ENCODE peak calls at places on chromosomes 13 and 19, in nine cellular contexts. P is cardiac muscle cell, S is ascending aorta, V is fibroblast of lung, U is adrenal gland, D is suprapubic skin, W is A549, A is coronary artery, O is left lung. C is an unnamed sample.

GRCh38 chr13:102846261-102847015 is 606 bp downstream of the ERCC5 start:
- DNase-seq in P (peak; percentile 39), S (no peak), V (peak; percentile 41), U (peak; percentile 66), D (peak; percentile 72), W (peak; percentile 21), A (peak; percentile 76), O (peak; percentile 72), C (no peak)

GRCh38 chr19:10612515-10613119 is 12.7 kb upstream of the SLC44A2 start:
- DNase-seq in P (no peak), S (peak; percentile 24), V (peak; percentile 38), U (peak; percentile 97), D (no peak), W (no peak), A (peak; percentile 92), O (peak; percentile 85), C (no peak)

GRCh38 chr19:41939861-41940442 is 11.7 kb upstream of the ERFL start:
- DNase-seq in P (peak; percentile 14), S (no peak), V (no peak), U (no peak), D (no peak), W (no peak), A (no peak), O (peak; percentile 84), C (no peak)

GRCh38 chr19:6888967-6889366 is 1.6 kb downstream of the ADGRE1 start:
- DNase-seq in P (no peak), S (no peak), V (no peak), U (no peak), D (no peak), W (no peak), A (no peak), O (no peak), C (no peak)

GRCh38 chr13:80957019-80957650 is 616.2 kb upstream of the SPRY2 start:
- DNase-seq in P (no peak), S (no peak), V (no peak), U (no peak), D (no peak), W (no peak), A (no peak), O (no peak), C (no peak)

GRCh38 chr19:48510421-48511268 is 990 bp downstream of the LMTK3 start:
- DNase-seq in P (peak; percentile 69), S (no peak), V (peak; percentile 33), U (peak; percentile 56), D (no peak), W (peak; percentile 77), A (no peak), O (no peak), C (peak; percentile 48)

GRCh38 chr13:30807392-30807791 is 72.0 kb downstream of the ALOX5AP start:
- DNase-seq in P (no peak), S (no peak), V (no peak), U (no peak), D (no peak), W (no peak), A (no peak), O (no peak), C (no peak)

GRCh38 chr13:113121928-113122420 is 625 bp upstream of the F10 start:
- DNase-seq in P (no peak), S (no peak), V (no peak), U (peak; percentile 12), D (no peak), W (no peak), A (peak; percentile 71), O (peak; percentile 56), C (no peak)

GRCh38 chr13:38417727-38418126 is 68.1 kb downstream of the UFM1 start:
- DNase-seq in P (no peak), S (no peak), V (no peak), U (no peak), D (no peak), W (peak; percentile 5), A (no peak), O (no peak), C (peak; percentile 14)

GRCh38 chr13:34349091-34349722 is 531.3 kb downstream of the RFC3 start:
- DNase-seq in P (no peak), S (no peak), V (peak; percentile 100), U (peak; percentile 77), D (peak; percentile 82), W (peak; percentile 79), A (no peak), O (no peak), C (no peak)

GRCh38 chr13:34344761-34345600 is 527.0 kb downstream of the RFC3 start:
- DNase-seq in P (no peak), S (no peak), V (peak; percentile 31), U (no peak), D (no peak), W (no peak), A (no peak), O (no peak), C (no peak)

GRCh38 chr13:34345601-34345939 is 527.6 kb downstream of the RFC3 start:
- DNase-seq in P (no peak), S (no peak), V (no peak), U (no peak), D (no peak), W (no peak), A (no peak), O (no peak), C (no peak)

GRCh38 chr13:34346626-34347025 is 528.7 kb downstream of the RFC3 start:
- DNase-seq in P (no peak), S (no peak), V (peak; percentile 72), U (no peak), D (no peak), W (no peak), A (no peak), O (no peak), C (no peak)

DNA sequence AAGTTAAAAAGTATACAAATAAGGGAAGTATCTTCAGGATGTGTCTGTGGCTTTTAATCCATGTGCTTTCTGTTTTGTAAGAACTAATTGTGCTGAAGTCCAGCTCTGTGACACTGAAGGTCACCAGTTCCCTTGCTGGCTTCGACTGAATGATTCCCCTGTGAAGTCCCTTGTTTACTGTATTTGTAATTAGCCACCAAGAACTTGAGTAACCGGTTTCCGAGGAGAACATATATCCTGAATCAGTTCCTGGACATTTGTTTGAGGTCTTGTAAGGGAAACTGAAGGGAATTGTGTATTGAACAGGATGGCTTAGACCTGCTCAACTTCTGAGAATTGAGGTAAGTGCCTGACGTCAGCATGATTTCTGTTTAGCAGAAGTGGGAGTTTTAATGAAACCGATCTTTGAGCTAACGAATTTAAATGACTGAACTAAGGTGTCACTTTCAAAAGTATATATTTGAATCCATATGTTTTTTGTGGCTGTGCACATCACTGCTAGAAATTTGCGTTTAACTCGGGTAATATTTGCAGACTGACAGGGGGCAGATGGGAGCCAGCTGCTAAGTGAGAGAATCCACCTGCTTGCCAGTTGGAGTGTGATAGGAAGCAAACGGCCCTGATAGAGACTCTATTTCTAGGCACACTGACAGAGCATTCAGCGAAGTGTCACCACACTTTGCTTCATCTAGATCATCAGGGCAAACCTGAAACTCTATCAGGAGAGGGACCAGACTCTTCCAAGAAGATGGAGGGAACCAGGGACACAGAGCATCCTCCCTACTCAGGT is 530.0 kb downstream of the RFC3 start:
- DNase-seq in P (no peak), S (no peak), V (no peak), U (peak; percentile 25), D (no peak), W (no peak), A (no peak), O (no peak), C (no peak)
- H3K4me3 ChIP-seq in P (no peak overlapping the region), S (no peak overlapping the region), V (no peak overlapping the region), U (no peak overlapping the region), D (no peak overlapping the region), W (no peak overlapping the region), A (no peak overlapping the region), O (no peak overlapping the region), C (no peak overlapping the region)

DNA sequence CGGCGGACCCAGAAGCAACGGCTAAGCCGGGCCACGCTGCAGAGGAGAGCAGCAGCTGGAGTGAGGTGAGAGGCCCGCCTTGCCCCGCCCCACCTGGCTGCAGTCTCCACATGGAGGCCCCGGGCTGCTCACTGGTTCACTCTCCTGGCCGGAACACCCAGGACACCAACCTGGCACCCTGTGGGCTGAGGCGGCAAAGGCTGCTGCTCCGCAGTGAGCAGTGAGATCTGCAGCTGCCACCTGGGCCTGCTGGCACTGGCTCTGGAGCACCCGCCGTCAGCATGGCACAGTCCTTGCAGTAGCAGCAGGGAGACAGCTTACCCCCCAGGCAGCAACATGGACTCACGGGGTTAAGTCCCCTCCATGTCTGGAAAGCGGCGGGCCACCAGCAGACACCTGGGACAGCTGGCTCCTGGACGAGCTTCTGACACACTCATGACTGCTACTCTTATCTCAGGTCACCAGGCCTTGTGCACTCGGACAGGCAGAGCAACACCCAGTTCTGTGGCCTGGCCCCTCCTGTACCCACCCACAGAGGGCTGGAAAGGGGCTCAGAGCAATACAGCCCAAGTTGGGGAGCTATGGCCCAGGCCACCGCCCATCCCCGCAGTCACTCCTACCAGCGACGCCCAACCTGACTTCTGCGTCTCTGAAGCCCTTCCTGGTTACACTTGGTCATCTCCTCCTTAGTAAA is 13.2 kb upstream of the KPTN start:
- DNase-seq in P (no peak), S (no peak), V (no peak), U (no peak), D (no peak), W (no peak), A (no peak), O (peak; percentile 65), C (no peak)
- H3K27ac ChIP-seq in P (peak overlapping the region; percentile 66), S (no peak overlapping the region), V (no peak overlapping the region), U (no peak overlapping the region), D (no peak overlapping the region), W (no peak overlapping the region), A (no peak overlapping the region), O (no peak overlapping the region), C (no peak overlapping the region)

GRCh38 chr13:87255394-87255793 is 415.8 kb upstream of the SLITRK5 start:
- DNase-seq in P (no peak), S (no peak), V (no peak), U (no peak), D (no peak), W (no peak), A (no peak), O (no peak), C (no peak)

GRCh38 chr13:87259479-87260083 is 411.6 kb upstream of the SLITRK5 start:
- DNase-seq in P (peak; percentile 24), S (no peak), V (no peak), U (peak; percentile 25), D (no peak), W (peak; percentile 22), A (no peak), O (peak; percentile 8), C (no peak)
- TF ChIP-seq CTCF in P (no peak), S (no peak), V (peak; percentile 28), U (peak; percentile 39), D (no peak), W (peak; percentile 36), A (no peak), O (no peak), C (no peak)

GRCh38 chr19:44346556-44346955 is 9.9 kb downstream of the ZNF112 start:
- DNase-seq in P (no peak), S (no peak), V (no peak), U (no peak), D (no peak), W (no peak), A (no peak), O (no peak), C (no peak)

GRCh38 chr19:44345969-44346368 is 10.5 kb downstream of the ZNF112 start:
- DNase-seq in P (no peak), S (no peak), V (peak; percentile 9), U (no peak), D (no peak), W (no peak), A (no peak), O (no peak), C (no peak)

GRCh38 chr19:44341794-44342193 is 14.7 kb downstream of the ZNF112 start:
- DNase-seq in P (no peak), S (no peak), V (no peak), U (no peak), D (no peak), W (no peak), A (no peak), O (no peak), C (no peak)

GRCh38 chr19:44344255-44344654 is 12.2 kb downstream of the ZNF112 start:
- DNase-seq in P (no peak), S (no peak), V (no peak), U (no peak), D (no peak), W (no peak), A (no peak), O (no peak), C (no peak)
- H3K4me3 ChIP-seq in P (no peak overlapping the region), S (no peak overlapping the region), V (no peak overlapping the region), U (no peak overlapping the region), D (no peak overlapping the region), W (no peak overlapping the region), A (no peak overlapping the region), O (no peak overlapping the region), C (no peak overlapping the region)